ENCODE peak calls at places on chromosomes 5 and 9, in eight cellular contexts. R is CD8-positive, alpha-beta T cell; C is skeletal muscle cell; B is stimulated activated CD8-positive, alpha-beta memory T cell treated with anti-CD3 and anti-CD28 coated beads, Interleukin-2, amount 100 ng/mL, for 48 hours; G is ELR; A is IMR-90; K is mesenteric fat pad; P is aorta. S is an unnamed sample.
A peak's percentile ranks its signal among the peaks of the same experiment; 100 is the strongest.

GRCh38 chr5:55278778-55279177 is 28.7 kb downstream of the DHX29 start:
- DNase-seq in R (no peak), C (peak; percentile 9), B (no peak), G (peak; percentile 79), A (peak; percentile 75), K (no peak), P (no peak), S (no peak)

GRCh38 chr5:14744296-14745187 is 80.0 kb downstream of the OTULIN start:
- DNase-seq in R (no peak), C (no peak), B (no peak), G (no peak), A (no peak), K (no peak), P (no peak), S (no peak)

GRCh38 chr5:56481147-56481997 is 248.2 kb upstream of the ANKRD55 start:
- DNase-seq in R (peak; percentile 63), C (no peak), B (no peak), G (peak; percentile 38), A (peak; percentile 54), K (no peak), P (peak; percentile 82), S (no peak)

GRCh38 chr9:70043689-70044449 is at the start of gene MAMDC2:
- DNase-seq in R (no peak), C (no peak), B (no peak), G (peak; percentile 57), A (peak; percentile 51), K (no peak), P (peak; percentile 81), S (no peak)

GRCh38 chr5:172065431-172066065 is 59.1 kb upstream of the FBXW11 start:
- DNase-seq in R (no peak), C (no peak), B (no peak), G (no peak), A (peak; percentile 30), K (peak; percentile 87), P (peak; percentile 51), S (no peak)

GRCh38 chr5:150112211-150113046 is 26.1 kb upstream of the CSF1R start:
- DNase-seq in R (no peak), C (peak; percentile 77), B (no peak), G (peak; percentile 90), A (peak; percentile 88), K (no peak), P (peak; percentile 92), S (peak; percentile 87)

GRCh38 chr9:81557957-81558791 is 131.2 kb downstream of the TLE1 start:
- DNase-seq in R (no peak), C (peak; percentile 76), B (no peak), G (peak; percentile 48), A (peak; percentile 88), K (no peak), P (no peak), S (peak; percentile 85)

GRCh38 chr5:167725741-167726140 is 565.7 kb upstream of the WWC1 start:
- DNase-seq in R (no peak), C (no peak), B (no peak), G (no peak), A (no peak), K (no peak), P (no peak), S (no peak)

GRCh38 chr5:157108961-157109360 is at the start of gene HAVCR2:
- DNase-seq in R (peak; percentile 72), C (no peak), B (peak; percentile 34), G (no peak), A (no peak), K (no peak), P (no peak), S (no peak)

GRCh38 chr5:81269751-81270686 is 31.4 kb upstream of the ZCCHC9 start:
- DNase-seq in R (no peak), C (no peak), B (no peak), G (peak; percentile 22), A (no peak), K (no peak), P (no peak), S (no peak)

GRCh38 chr9:116000748-116001329 is 152.8 kb upstream of the PAPPA start:
- DNase-seq in R (no peak), C (no peak), B (peak; percentile 0), G (peak; percentile 49), A (no peak), K (no peak), P (no peak), S (no peak)